ENCODE peak calls at places on chromosomes 16 and 17, in nine cellular contexts. T, J, A, Y, S, O, L, B and U are unnamed samples.

GRCh38 chr16:71311553-71312158 is 22.5 kb upstream of the CMTR2 start:
- DNase-seq in S (no peak), B (no peak), Y (no peak), A (peak), T (no peak), O (no peak), L (peak), J (no peak), U (peak)

GRCh38 chr17:6996256-6997111 is 635 bp downstream of the ALOX12 start:
- DNase-seq in L (no peak), S (no peak), B (no peak), O (no peak), J (no peak), A (no peak), T (no peak), Y (no peak), U (no peak)

GRCh38 chr16:14193316-14193871 is 122.3 kb downstream of the MRTFB start:
- DNase-seq in L (no peak), Y (no peak), O (no peak), B (no peak), S (no peak), A (no peak), T (no peak), J (no peak), U (no peak)

GRCh38 chr17:78120971-78121800 is 7.4 kb downstream of the TMC6 start:
- DNase-seq in L (no peak), O (no peak), A (no peak), J (no peak), T (no peak), B (no peak), S (no peak), Y (no peak), U (no peak)

GRCh38 chr17:16464001-16464640 is 27.9 kb downstream of the LRRC75A start:
- DNase-seq in B (no peak), S (no peak), Y (no peak), O (no peak), J (no peak), L (no peak), A (no peak), T (no peak), U (no peak)

GRCh38 chr16:899678-900060 is 71.1 kb downstream of the LMF1 start:
- DNase-seq in T (no peak), O (no peak), B (no peak), Y (no peak), L (no peak), A (no peak), S (no peak), J (no peak), U (no peak)

GRCh38 chr16:81526935-81527334 is 82.3 kb downstream of the CMIP start:
- DNase-seq in A (no peak), O (no peak), S (no peak), T (no peak), J (no peak), B (peak), Y (no peak), L (peak), U (no peak)

GRCh38 chr17:78820122-78820792 is 20.4 kb downstream of the USP36 start:
- DNase-seq in T (no peak), O (no peak), Y (no peak), L (no peak), J (no peak), B (no peak), S (no peak), A (no peak), U (no peak)

GRCh38 chr16:64133396-64133795 is 988.5 kb downstream of the CDH11 start:
- DNase-seq in L (no peak), J (no peak), S (no peak), O (no peak), B (no peak), T (no peak), Y (no peak), A (no peak), U (no peak)

GRCh38 chr17:65072577-65073178 is 16.1 kb upstream of the GNA13 start:
- DNase-seq in B (peak), L (no peak), O (no peak), A (no peak), S (no peak), Y (no peak), J (no peak), T (no peak), U (no peak)

GRCh38 chr16:11407047-11407982 is 62.1 kb downstream of the RMI2 start:
- DNase-seq in A (peak), S (peak), L (peak), Y (no peak), J (peak), T (no peak), O (no peak), B (peak), U (peak)

GRCh38 chr17:8912060-8912981 is 44.8 kb upstream of the PIK3R6 start:
- DNase-seq in B (no peak), S (no peak), O (peak), Y (no peak), J (no peak), L (no peak), A (no peak), T (no peak), U (no peak)

GRCh38 chr16:24838554-24839266 is 7.1 kb upstream of the SLC5A11 start:
- DNase-seq in L (no peak), Y (no peak), A (no peak), S (no peak), O (no peak), B (peak), T (no peak), J (no peak), U (no peak)

GRCh38 chr17:48175692-48176450 is 68.3 kb downstream of the SNX11 start:
- DNase-seq in A (no peak), O (no peak), J (no peak), T (no peak), B (no peak), L (no peak), Y (no peak), S (no peak), U (no peak)

GRCh38 chr16:2535644-2536021 is 2.2 kb upstream of the PDPK1 start:
- DNase-seq in A (no peak), T (peak), B (no peak), O (no peak), S (no peak), L (no peak), Y (no peak), J (no peak), U (no peak)

GRCh38 chr17:62923515-62924150 is 42.4 kb upstream of the TANC2 start:
- DNase-seq in J (no peak), A (no peak), Y (no peak), S (no peak), O (peak), T (no peak), B (no peak), L (no peak), U (no peak)

GRCh38 chr16:29995911-29996772 is at the start of gene INO80E:
- DNase-seq in A (peak), L (peak), B (peak), O (peak), Y (peak), J (peak), T (peak), S (peak), U (peak)

GRCh38 chr16:30884760-30885159 is 9.1 kb downstream of the BCL7C start:
- DNase-seq in A (no peak), L (no peak), J (no peak), B (no peak), O (no peak), Y (no peak), S (no peak), T (no peak), U (no peak)

GRCh38 chr17:45425125-45425983 is 7.3 kb downstream of the ARHGAP27 start:
- DNase-seq in O (no peak), J (no peak), L (peak), A (peak), B (peak), T (peak), Y (no peak), S (no peak), U (no peak)

GRCh38 chr16:69928856-69929400 is 22.2 kb upstream of the CLEC18A start:
- DNase-seq in L (no peak), J (no peak), T (no peak), O (no peak), A (no peak), Y (no peak), S (no peak), B (no peak), U (no peak)

GRCh38 chr16:24645739-24646645 is 83.5 kb upstream of the TNRC6A start:
- DNase-seq in O (no peak), B (peak), L (peak), S (no peak), A (no peak), T (no peak), J (no peak), Y (no peak), U (no peak)

GRCh38 chr17:34436607-34437006 is 73.6 kb upstream of the CCL1 start:
- DNase-seq in A (no peak), J (no peak), B (no peak), L (no peak), O (no peak), T (no peak), Y (no peak), S (no peak), U (no peak)